ENCODE peak calls at places on chromosomes 3 and 15, in four cellular contexts. One of them, this sample, is unnamed.

GRCh38 chr15:67685008-67685599 is 140.2 kb upstream of the SKOR1 start:
- DNase-seq in esophagus squamous epithelium: no peak
- DNase-seq in astrocyte of the spinal cord: peak
- DNase-seq in stomach: no peak
- DNase-seq in this sample: peak

GRCh38 chr15:92595506-92596337 is 59.9 kb downstream of the FAM174B start:
- DNase-seq in esophagus squamous epithelium: no peak
- DNase-seq in astrocyte of the spinal cord: no peak
- DNase-seq in stomach: no peak
- DNase-seq in this sample: no peak

GRCh38 chr3:103684956-103685355 is 1250.1 kb downstream of the ZPLD1 start:
- DNase-seq in esophagus squamous epithelium: no peak
- DNase-seq in astrocyte of the spinal cord: no peak
- DNase-seq in stomach: no peak
- DNase-seq in this sample: no peak

GRCh38 chr15:72967836-72968530 is 84.3 kb upstream of the NEO1 start:
- DNase-seq in esophagus squamous epithelium: no peak
- DNase-seq in astrocyte of the spinal cord: no peak
- DNase-seq in stomach: no peak
- DNase-seq in this sample: no peak

GRCh38 chr15:47293763-47294162 is 423.5 kb upstream of the SEMA6D start:
- DNase-seq in esophagus squamous epithelium: no peak
- DNase-seq in astrocyte of the spinal cord: peak
- DNase-seq in stomach: no peak
- DNase-seq in this sample: peak

GRCh38 chr15:81950841-81951414 is 94.9 kb downstream of the MEX3B start:
- DNase-seq in esophagus squamous epithelium: no peak
- DNase-seq in astrocyte of the spinal cord: peak
- DNase-seq in stomach: no peak
- DNase-seq in this sample: peak

GRCh38 chr3:67083277-67083676 is 85.2 kb downstream of the KBTBD8 start:
- DNase-seq in esophagus squamous epithelium: no peak
- DNase-seq in astrocyte of the spinal cord: no peak
- DNase-seq in stomach: no peak
- DNase-seq in this sample: peak

GRCh38 chr3:115381931-115382330 is 234.8 kb upstream of the ZBTB20 start:
- DNase-seq in esophagus squamous epithelium: no peak
- DNase-seq in astrocyte of the spinal cord: no peak
- DNase-seq in stomach: no peak
- DNase-seq in this sample: no peak

GRCh38 chr15:83106994-83107840 is at the start of gene TM6SF1:
- DNase-seq in esophagus squamous epithelium: no peak
- DNase-seq in astrocyte of the spinal cord: no peak
- DNase-seq in stomach: no peak
- DNase-seq in this sample: no peak
- TF ChIP-seq CTCF in esophagus squamous epithelium: no peak
- TF ChIP-seq CTCF in astrocyte of the spinal cord: no peak
- TF ChIP-seq CTCF in stomach: no peak
- TF ChIP-seq CTCF in this sample: no peak

DNA sequence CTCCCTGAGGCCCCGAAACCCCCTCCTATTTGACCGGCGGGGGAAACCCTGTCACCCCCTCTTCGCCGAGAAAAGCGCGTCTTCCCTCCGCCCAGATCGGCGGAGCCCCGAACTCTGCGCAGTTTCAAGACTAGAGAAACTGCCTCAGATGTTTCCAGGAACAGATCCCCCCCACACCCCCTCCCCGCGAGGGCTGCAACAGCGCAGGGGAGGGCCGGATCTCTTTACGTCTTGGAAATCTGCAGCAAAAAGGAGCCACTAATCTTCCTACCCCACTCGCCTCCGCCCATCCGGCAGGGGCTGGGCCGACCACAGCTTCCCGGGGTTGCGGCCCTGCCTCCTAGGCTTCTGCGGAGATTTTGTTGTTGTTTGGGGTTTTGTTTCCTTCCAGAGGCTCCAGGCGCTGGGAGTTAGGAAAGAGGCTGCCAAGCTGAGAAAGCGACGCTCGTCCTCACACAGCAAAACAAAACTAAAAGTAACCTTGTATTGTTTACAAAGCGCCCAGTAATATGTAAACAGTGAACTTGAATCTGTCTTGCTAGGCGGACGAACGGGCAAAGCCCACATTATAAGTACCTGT is 2.2 kb downstream of the FOXB1 start:
- DNase-seq in esophagus squamous epithelium: no peak
- DNase-seq in astrocyte of the spinal cord: no peak
- DNase-seq in stomach: no peak
- DNase-seq in this sample: peak
- H3K4me3 ChIP-seq in esophagus squamous epithelium: peak
- H3K4me3 ChIP-seq in astrocyte of the spinal cord: peak
- H3K4me3 ChIP-seq in stomach: peak
- H3K4me3 ChIP-seq in this sample: peak

DNA sequence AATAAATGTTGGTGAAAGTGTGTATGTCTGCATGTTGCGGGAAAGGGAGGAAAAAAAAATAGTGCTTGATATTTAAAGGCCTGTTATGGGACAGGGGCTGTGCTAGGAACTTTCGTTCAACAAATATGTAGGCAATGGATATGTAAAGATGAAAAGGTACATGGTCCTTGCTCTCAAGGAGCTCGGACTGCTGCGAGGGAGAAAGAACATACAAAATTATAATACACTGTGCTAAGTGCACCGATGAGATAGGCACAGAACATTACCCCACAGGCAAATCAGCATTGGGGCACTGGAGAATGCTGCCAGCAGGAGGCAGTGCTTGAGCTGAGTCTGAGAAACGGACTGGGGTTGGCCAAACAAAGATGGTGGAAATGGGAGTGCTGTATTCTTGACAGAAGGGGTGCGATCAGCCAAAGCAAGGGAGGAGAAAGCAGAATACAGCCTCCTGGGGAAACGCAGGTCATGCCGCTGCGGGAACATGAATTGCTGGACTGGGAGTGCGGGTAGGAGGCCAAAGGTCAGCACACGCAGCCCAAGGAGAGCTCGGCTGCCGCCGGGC is 649 bp downstream of the C15orf40 start:
- DNase-seq in esophagus squamous epithelium: no peak
- DNase-seq in astrocyte of the spinal cord: peak
- DNase-seq in stomach: peak
- DNase-seq in this sample: peak
- TF ChIP-seq CTCF in esophagus squamous epithelium: peak
- TF ChIP-seq CTCF in astrocyte of the spinal cord: peak
- TF ChIP-seq CTCF in stomach: peak
- TF ChIP-seq CTCF in this sample: peak

GRCh38 chr3:185764168-185764988 is 60.5 kb downstream of the IGF2BP2 start:
- DNase-seq in esophagus squamous epithelium: no peak
- DNase-seq in astrocyte of the spinal cord: no peak
- DNase-seq in stomach: no peak
- DNase-seq in this sample: peak
- H3K4me3 ChIP-seq in esophagus squamous epithelium: no peak
- H3K4me3 ChIP-seq in astrocyte of the spinal cord: no peak
- H3K4me3 ChIP-seq in stomach: no peak
- H3K4me3 ChIP-seq in this sample: no peak

GRCh38 chr3:33064929-33065328 is 32.0 kb downstream of the GLB1 start:
- DNase-seq in esophagus squamous epithelium: no peak
- DNase-seq in astrocyte of the spinal cord: no peak
- DNase-seq in stomach: no peak
- DNase-seq in this sample: no peak
- TF ChIP-seq CTCF in esophagus squamous epithelium: no peak
- TF ChIP-seq CTCF in astrocyte of the spinal cord: no peak
- TF ChIP-seq CTCF in stomach: no peak
- TF ChIP-seq CTCF in this sample: no peak

GRCh38 chr3:185933374-185933950 is 4.4 kb downstream of the TRA2B start:
- DNase-seq in esophagus squamous epithelium: no peak
- DNase-seq in astrocyte of the spinal cord: no peak
- DNase-seq in stomach: no peak
- DNase-seq in this sample: no peak
- H3K4me3 ChIP-seq in esophagus squamous epithelium: peak
- H3K4me3 ChIP-seq in astrocyte of the spinal cord: peak
- H3K4me3 ChIP-seq in stomach: no peak
- H3K4me3 ChIP-seq in this sample: peak

GRCh38 chr3:4943553-4943952 is 35.7 kb upstream of the BHLHE40 start:
- DNase-seq in esophagus squamous epithelium: no peak
- DNase-seq in astrocyte of the spinal cord: no peak
- DNase-seq in stomach: no peak
- DNase-seq in this sample: no peak
- TF ChIP-seq CTCF in esophagus squamous epithelium: no peak
- TF ChIP-seq CTCF in astrocyte of the spinal cord: peak
- TF ChIP-seq CTCF in stomach: no peak
- TF ChIP-seq CTCF in this sample: peak

GRCh38 chr3:148208975-148209374 is 488.7 kb upstream of the AGTR1 start:
- DNase-seq in esophagus squamous epithelium: no peak
- DNase-seq in astrocyte of the spinal cord: no peak
- DNase-seq in stomach: no peak
- DNase-seq in this sample: peak

GRCh38 chr3:148205945-148206845 is 491.5 kb upstream of the AGTR1 start:
- DNase-seq in esophagus squamous epithelium: no peak
- DNase-seq in astrocyte of the spinal cord: no peak
- DNase-seq in stomach: no peak
- DNase-seq in this sample: peak

GRCh38 chr3:148214695-148215094 is 483.0 kb upstream of the AGTR1 start:
- DNase-seq in esophagus squamous epithelium: no peak
- DNase-seq in astrocyte of the spinal cord: no peak
- DNase-seq in stomach: no peak
- DNase-seq in this sample: no peak

DNA sequence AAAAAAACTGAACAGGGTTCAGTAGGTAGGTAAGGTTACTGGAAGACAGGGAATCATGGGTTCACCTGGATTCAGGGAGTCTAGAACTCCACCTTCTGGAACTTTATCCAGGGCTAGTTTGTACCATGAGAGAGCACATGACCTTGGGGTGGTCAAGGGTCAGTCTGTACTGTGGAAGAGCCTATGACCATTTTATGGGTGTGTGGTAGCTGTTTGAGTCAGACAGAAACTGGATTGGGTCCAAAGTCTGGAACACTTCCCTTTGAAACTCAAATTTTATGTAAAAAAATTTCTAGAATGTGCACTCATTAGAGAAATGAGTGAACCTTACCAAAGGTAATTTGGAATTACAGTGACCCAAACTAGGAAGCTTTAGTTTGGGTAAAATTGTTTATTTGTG is 486.0 kb upstream of the AGTR1 start:
- DNase-seq in esophagus squamous epithelium: no peak
- DNase-seq in astrocyte of the spinal cord: peak
- DNase-seq in stomach: no peak
- DNase-seq in this sample: peak
- H3K4me3 ChIP-seq in esophagus squamous epithelium: no peak
- H3K4me3 ChIP-seq in astrocyte of the spinal cord: no peak
- H3K4me3 ChIP-seq in stomach: no peak
- H3K4me3 ChIP-seq in this sample: no peak

DNA sequence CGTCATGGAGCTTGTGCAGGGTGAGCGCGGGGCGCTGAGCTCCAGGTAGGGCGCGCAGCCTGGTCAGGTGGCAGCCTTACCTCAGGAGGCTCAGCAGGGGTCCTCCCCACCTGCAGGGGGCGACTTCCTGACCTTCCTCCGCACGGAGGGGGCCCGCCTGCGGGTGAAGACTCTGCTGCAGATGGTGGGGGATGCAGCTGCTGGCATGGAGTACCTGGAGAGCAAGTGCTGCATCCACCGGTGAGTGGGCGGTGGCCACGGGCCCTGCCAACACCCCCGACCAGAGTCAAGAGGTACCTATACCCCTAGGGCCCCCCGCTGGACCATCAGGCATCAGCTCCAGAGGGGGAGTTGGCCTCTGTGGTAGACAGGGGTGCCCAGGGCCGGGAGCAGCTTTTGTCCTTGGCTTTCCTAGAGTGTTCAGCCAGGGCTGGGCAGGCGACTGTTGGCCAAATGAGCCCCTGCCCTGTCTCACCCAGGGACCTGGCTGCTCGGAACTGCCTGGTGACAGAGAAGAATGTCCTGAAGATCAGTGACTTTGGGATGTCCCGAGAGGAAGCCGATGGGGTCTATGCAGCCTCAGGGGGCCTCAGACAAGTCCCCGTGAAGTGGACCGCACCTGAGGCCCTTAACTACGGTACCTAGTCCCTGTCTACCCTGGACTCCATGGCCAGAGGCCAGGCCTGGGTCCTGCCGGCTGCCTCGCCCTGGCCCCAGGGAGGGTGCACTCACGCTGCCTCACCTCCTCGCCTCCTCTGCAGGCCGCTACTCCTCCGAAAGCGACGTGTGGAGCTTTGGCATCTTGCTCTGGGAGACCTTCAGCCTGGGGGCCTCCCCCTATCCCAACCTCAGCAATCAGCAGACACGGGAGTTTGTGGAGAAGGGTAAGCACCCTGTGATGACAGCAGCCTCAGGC is 9.1 kb downstream of the FES start:
- DNase-seq in esophagus squamous epithelium: no peak
- DNase-seq in astrocyte of the spinal cord: no peak
- DNase-seq in stomach: no peak
- DNase-seq in this sample: no peak
- TF ChIP-seq CTCF in esophagus squamous epithelium: no peak
- TF ChIP-seq CTCF in astrocyte of the spinal cord: no peak
- TF ChIP-seq CTCF in stomach: no peak
- TF ChIP-seq CTCF in this sample: no peak

GRCh38 chr3:13012228-13012691 is 61.0 kb downstream of the IQSEC1 start:
- DNase-seq in esophagus squamous epithelium: no peak
- DNase-seq in astrocyte of the spinal cord: no peak
- DNase-seq in stomach: peak
- DNase-seq in this sample: peak
- H3K4me3 ChIP-seq in esophagus squamous epithelium: no peak
- H3K4me3 ChIP-seq in astrocyte of the spinal cord: no peak
- H3K4me3 ChIP-seq in stomach: no peak
- H3K4me3 ChIP-seq in this sample: no peak

This sample was measured in cardiac fibroblast.